ENCODE peak calls at places on chromosomes 1 and 21, in seven cellular contexts. V is NCI-H2029; Z is GM13977; Y is HL-60; B is NCI-H2081; G is effector memory CD4-positive, alpha-beta T cell; A is A549. J is an unnamed sample.

GRCh38 chr1:151829352-151830046 is 2.1 kb downstream of the RORC start:
- DNase-seq in B (no peak), Z (no peak), V (no peak), G (no peak), Y (no peak), A (no peak), J (no peak)

GRCh38 chr1:88983791-88984552 is 8.5 kb downstream of the KYAT3 start:
- DNase-seq in G (no peak), Y (peak), V (peak), Z (no peak), B (no peak), A (peak), J (peak)

GRCh38 chr1:50934838-50935237 is 25.2 kb downstream of the FAF1 start:
- DNase-seq in Z (no peak), B (no peak), V (no peak), G (no peak), A (no peak), Y (no peak), J (no peak)

GRCh38 chr1:234907585-234908457 is 220.8 kb downstream of the TOMM20 start:
- DNase-seq in V (no peak), A (no peak), G (no peak), Y (no peak), Z (no peak), B (no peak), J (no peak)

GRCh38 chr1:183039985-183040447 is 16.8 kb downstream of the LAMC1 start:
- DNase-seq in Z (no peak), A (no peak), Y (no peak), G (no peak), V (no peak), B (peak), J (no peak)

GRCh38 chr1:178048426-178048825 is 45.5 kb upstream of the RASAL2 start:
- DNase-seq in V (no peak), Y (no peak), B (no peak), A (no peak), G (no peak), Z (no peak), J (no peak)

GRCh38 chr21:38494688-38495087 is 3.6 kb downstream of the ERG start:
- DNase-seq in V (no peak), A (no peak), G (no peak), Z (no peak), B (no peak), Y (no peak), J (no peak)

GRCh38 chr1:97069312-97069711 is 347.7 kb downstream of the PTBP2 start:
- DNase-seq in A (no peak), B (no peak), V (no peak), Y (no peak), Z (no peak), G (no peak), J (no peak)

GRCh38 chr1:27650527-27651175 is 15.7 kb upstream of the FGR start:
- DNase-seq in Y (no peak), G (no peak), V (peak), A (no peak), B (no peak), Z (no peak), J (peak)

GRCh38 chr1:150366416-150367296 is 2.7 kb downstream of the RPRD2 start:
- DNase-seq in Y (no peak), Z (no peak), A (no peak), B (no peak), V (no peak), G (no peak), J (no peak)

GRCh38 chr21:26320541-26320940 is 150.0 kb upstream of the APP start:
- DNase-seq in B (no peak), G (no peak), Z (no peak), A (no peak), V (no peak), Y (no peak), J (no peak)

GRCh38 chr1:68204965-68205630 is 27.2 kb downstream of the WLS start:
- DNase-seq in V (no peak), Y (no peak), Z (no peak), B (no peak), G (no peak), A (no peak), J (no peak)

GRCh38 chr1:29804181-29804899 is 568.0 kb downstream of the PTPRU start:
- DNase-seq in Z (no peak), G (no peak), V (no peak), Y (no peak), B (no peak), A (no peak), J (no peak)

GRCh38 chr1:61082336-61083013 is at the start of gene NFIA:
- DNase-seq in Z (peak), G (peak), Y (no peak), B (peak), A (peak), V (peak), J (peak)

GRCh38 chr1:14599173-14599754 is 779 bp downstream of the KAZN start:
- DNase-seq in V (no peak), G (no peak), A (no peak), Z (peak), B (no peak), Y (no peak), J (no peak)

GRCh38 chr1:42966688-42967609 is 8.3 kb upstream of the SLC2A1 start:
- DNase-seq in V (peak), Y (no peak), B (peak), G (no peak), Z (no peak), A (peak), J (peak)

GRCh38 chr1:110235181-110235838 is 25.2 kb downstream of the KCNC4 start:
- DNase-seq in Y (no peak), G (no peak), A (no peak), B (no peak), Z (no peak), V (peak), J (no peak)

GRCh38 chr1:109090415-109091195 is at the start of gene TMEM167B:
- DNase-seq in G (peak), Z (peak), A (peak), Y (peak), B (peak), V (peak), J (peak)

GRCh38 chr21:38614558-38614957 is 116.3 kb upstream of the ERG start:
- DNase-seq in V (no peak), Z (no peak), A (no peak), Y (no peak), G (no peak), B (no peak), J (no peak)

GRCh38 chr1:152159144-152159543 is at the start of gene RPTN:
- DNase-seq in Y (no peak), G (no peak), B (no peak), V (no peak), A (no peak), Z (no peak), J (no peak)

J was measured in HCT116.